ENCODE peak calls at places on chromosomes 1 and 21, in eight cellular contexts. One of them, this sample, is unnamed.

GRCh38 chr1:230105754-230106625 is 39.0 kb downstream of the GALNT2 start:
- DNase-seq in foreskin fibroblast: peak; percentile 81
- DNase-seq in stimulated activated effector memory CD8-positive, alpha-beta T cell treated with anti-CD3 and anti-CD28 coated beads, Interleukin-12 subunit alpha, Interleukin-12 subunit beta, amount 100 ng/mL, for 72 hours: no peak
- DNase-seq in fibroblast of gingiva: peak; percentile 86
- DNase-seq in Calu3: peak; percentile 60
- DNase-seq in ureter: no peak
- DNase-seq in activated T-cell treated with anti-CD3 and anti-CD28 coated beads, Interleukin-2, amount 50 U/mL, for 1 hour: no peak
- DNase-seq in NT2/D1: no peak
- DNase-seq in this sample: no peak

GRCh38 chr21:41615613-41616012 is 107.7 kb upstream of the TMPRSS2 start:
- DNase-seq in NT2/D1: no peak
- DNase-seq in activated T-cell treated with anti-CD3 and anti-CD28 coated beads, Interleukin-2, amount 50 U/mL, for 1 hour: no peak
- DNase-seq in stimulated activated effector memory CD8-positive, alpha-beta T cell treated with anti-CD3 and anti-CD28 coated beads, Interleukin-12 subunit alpha, Interleukin-12 subunit beta, amount 100 ng/mL, for 72 hours: no peak
- DNase-seq in foreskin fibroblast: peak; percentile 96
- DNase-seq in Calu3: no peak
- DNase-seq in ureter: no peak
- DNase-seq in fibroblast of gingiva: peak; percentile 99
- DNase-seq in this sample: no peak

GRCh38 chr1:45828841-45829240 is 25.4 kb downstream of the MAST2 start:
- DNase-seq in ureter: no peak
- DNase-seq in foreskin fibroblast: no peak
- DNase-seq in NT2/D1: no peak
- DNase-seq in fibroblast of gingiva: no peak
- DNase-seq in stimulated activated effector memory CD8-positive, alpha-beta T cell treated with anti-CD3 and anti-CD28 coated beads, Interleukin-12 subunit alpha, Interleukin-12 subunit beta, amount 100 ng/mL, for 72 hours: no peak
- DNase-seq in activated T-cell treated with anti-CD3 and anti-CD28 coated beads, Interleukin-2, amount 50 U/mL, for 1 hour: no peak
- DNase-seq in Calu3: no peak
- DNase-seq in this sample: no peak

GRCh38 chr1:22773981-22774471 is 63.4 kb downstream of the EPHB2 start:
- DNase-seq in fibroblast of gingiva: peak; percentile 70
- DNase-seq in ureter: peak; percentile 69
- DNase-seq in foreskin fibroblast: peak; percentile 78
- DNase-seq in activated T-cell treated with anti-CD3 and anti-CD28 coated beads, Interleukin-2, amount 50 U/mL, for 1 hour: no peak
- DNase-seq in stimulated activated effector memory CD8-positive, alpha-beta T cell treated with anti-CD3 and anti-CD28 coated beads, Interleukin-12 subunit alpha, Interleukin-12 subunit beta, amount 100 ng/mL, for 72 hours: no peak
- DNase-seq in NT2/D1: no peak
- DNase-seq in Calu3: no peak
- DNase-seq in this sample: no peak

GRCh38 chr21:33308586-33309490 is 15.9 kb upstream of the IFNAR1 start:
- DNase-seq in ureter: no peak
- DNase-seq in Calu3: no peak
- DNase-seq in foreskin fibroblast: peak; percentile 85
- DNase-seq in fibroblast of gingiva: peak; percentile 50
- DNase-seq in NT2/D1: no peak
- DNase-seq in stimulated activated effector memory CD8-positive, alpha-beta T cell treated with anti-CD3 and anti-CD28 coated beads, Interleukin-12 subunit alpha, Interleukin-12 subunit beta, amount 100 ng/mL, for 72 hours: peak; percentile 38
- DNase-seq in activated T-cell treated with anti-CD3 and anti-CD28 coated beads, Interleukin-2, amount 50 U/mL, for 1 hour: no peak
- DNase-seq in this sample: peak; percentile 81

GRCh38 chr1:5597991-5598823 is 394.0 kb downstream of the NPHP4 start:
- DNase-seq in NT2/D1: no peak
- DNase-seq in ureter: peak; percentile 70
- DNase-seq in fibroblast of gingiva: no peak
- DNase-seq in activated T-cell treated with anti-CD3 and anti-CD28 coated beads, Interleukin-2, amount 50 U/mL, for 1 hour: no peak
- DNase-seq in foreskin fibroblast: no peak
- DNase-seq in Calu3: no peak
- DNase-seq in stimulated activated effector memory CD8-positive, alpha-beta T cell treated with anti-CD3 and anti-CD28 coated beads, Interleukin-12 subunit alpha, Interleukin-12 subunit beta, amount 100 ng/mL, for 72 hours: peak; percentile 38
- DNase-seq in this sample: no peak

GRCh38 chr1:202274611-202275010 is 67.1 kb downstream of the UBE2T start:
- DNase-seq in NT2/D1: no peak
- DNase-seq in fibroblast of gingiva: no peak
- DNase-seq in Calu3: peak; percentile 48
- DNase-seq in foreskin fibroblast: peak; percentile 53
- DNase-seq in activated T-cell treated with anti-CD3 and anti-CD28 coated beads, Interleukin-2, amount 50 U/mL, for 1 hour: peak; percentile 41
- DNase-seq in ureter: no peak
- DNase-seq in stimulated activated effector memory CD8-positive, alpha-beta T cell treated with anti-CD3 and anti-CD28 coated beads, Interleukin-12 subunit alpha, Interleukin-12 subunit beta, amount 100 ng/mL, for 72 hours: peak; percentile 66
- DNase-seq in this sample: no peak

GRCh38 chr1:169119405-169119804 is 12.9 kb downstream of the ATP1B1 start:
- DNase-seq in NT2/D1: no peak
- DNase-seq in fibroblast of gingiva: no peak
- DNase-seq in stimulated activated effector memory CD8-positive, alpha-beta T cell treated with anti-CD3 and anti-CD28 coated beads, Interleukin-12 subunit alpha, Interleukin-12 subunit beta, amount 100 ng/mL, for 72 hours: no peak
- DNase-seq in Calu3: no peak
- DNase-seq in ureter: no peak
- DNase-seq in foreskin fibroblast: peak; percentile 83
- DNase-seq in activated T-cell treated with anti-CD3 and anti-CD28 coated beads, Interleukin-2, amount 50 U/mL, for 1 hour: no peak
- DNase-seq in this sample: no peak

GRCh38 chr1:236945002-236945401 is 59.2 kb downstream of the MT1HL1 start:
- DNase-seq in fibroblast of gingiva: no peak
- DNase-seq in foreskin fibroblast: no peak
- DNase-seq in stimulated activated effector memory CD8-positive, alpha-beta T cell treated with anti-CD3 and anti-CD28 coated beads, Interleukin-12 subunit alpha, Interleukin-12 subunit beta, amount 100 ng/mL, for 72 hours: no peak
- DNase-seq in activated T-cell treated with anti-CD3 and anti-CD28 coated beads, Interleukin-2, amount 50 U/mL, for 1 hour: no peak
- DNase-seq in NT2/D1: no peak
- DNase-seq in ureter: no peak
- DNase-seq in Calu3: no peak
- DNase-seq in this sample: no peak

GRCh38 chr1:33895396-33895795 is 31.5 kb downstream of the HMGB4 start:
- DNase-seq in ureter: no peak
- DNase-seq in foreskin fibroblast: no peak
- DNase-seq in NT2/D1: no peak
- DNase-seq in stimulated activated effector memory CD8-positive, alpha-beta T cell treated with anti-CD3 and anti-CD28 coated beads, Interleukin-12 subunit alpha, Interleukin-12 subunit beta, amount 100 ng/mL, for 72 hours: no peak
- DNase-seq in activated T-cell treated with anti-CD3 and anti-CD28 coated beads, Interleukin-2, amount 50 U/mL, for 1 hour: no peak
- DNase-seq in fibroblast of gingiva: no peak
- DNase-seq in Calu3: no peak
- DNase-seq in this sample: no peak

GRCh38 chr1:36297062-36297461 is 9.1 kb upstream of the SH3D21 start:
- DNase-seq in fibroblast of gingiva: no peak
- DNase-seq in foreskin fibroblast: no peak
- DNase-seq in activated T-cell treated with anti-CD3 and anti-CD28 coated beads, Interleukin-2, amount 50 U/mL, for 1 hour: no peak
- DNase-seq in Calu3: peak; percentile 20
- DNase-seq in ureter: no peak
- DNase-seq in stimulated activated effector memory CD8-positive, alpha-beta T cell treated with anti-CD3 and anti-CD28 coated beads, Interleukin-12 subunit alpha, Interleukin-12 subunit beta, amount 100 ng/mL, for 72 hours: no peak
- DNase-seq in NT2/D1: no peak
- DNase-seq in this sample: no peak

GRCh38 chr21:45670731-45671130 is 27.2 kb downstream of the PCBP3 start:
- DNase-seq in fibroblast of gingiva: no peak
- DNase-seq in Calu3: no peak
- DNase-seq in foreskin fibroblast: no peak
- DNase-seq in activated T-cell treated with anti-CD3 and anti-CD28 coated beads, Interleukin-2, amount 50 U/mL, for 1 hour: no peak
- DNase-seq in NT2/D1: no peak
- DNase-seq in ureter: no peak
- DNase-seq in stimulated activated effector memory CD8-positive, alpha-beta T cell treated with anti-CD3 and anti-CD28 coated beads, Interleukin-12 subunit alpha, Interleukin-12 subunit beta, amount 100 ng/mL, for 72 hours: no peak
- DNase-seq in this sample: no peak

GRCh38 chr1:14263207-14263606 is 335.3 kb upstream of the KAZN start:
- DNase-seq in foreskin fibroblast: no peak
- DNase-seq in stimulated activated effector memory CD8-positive, alpha-beta T cell treated with anti-CD3 and anti-CD28 coated beads, Interleukin-12 subunit alpha, Interleukin-12 subunit beta, amount 100 ng/mL, for 72 hours: no peak
- DNase-seq in fibroblast of gingiva: no peak
- DNase-seq in ureter: no peak
- DNase-seq in NT2/D1: no peak
- DNase-seq in Calu3: no peak
- DNase-seq in activated T-cell treated with anti-CD3 and anti-CD28 coated beads, Interleukin-2, amount 50 U/mL, for 1 hour: no peak
- DNase-seq in this sample: peak; percentile 91

GRCh38 chr21:41029573-41029972 is 138.4 kb upstream of the BACE2 start:
- DNase-seq in foreskin fibroblast: no peak
- DNase-seq in ureter: no peak
- DNase-seq in activated T-cell treated with anti-CD3 and anti-CD28 coated beads, Interleukin-2, amount 50 U/mL, for 1 hour: no peak
- DNase-seq in Calu3: no peak
- DNase-seq in fibroblast of gingiva: no peak
- DNase-seq in NT2/D1: no peak
- DNase-seq in stimulated activated effector memory CD8-positive, alpha-beta T cell treated with anti-CD3 and anti-CD28 coated beads, Interleukin-12 subunit alpha, Interleukin-12 subunit beta, amount 100 ng/mL, for 72 hours: no peak
- DNase-seq in this sample: no peak

GRCh38 chr1:93338426-93338825 is 7.3 kb upstream of the DR1 start:
- DNase-seq in ureter: no peak
- DNase-seq in foreskin fibroblast: peak; percentile 92
- DNase-seq in stimulated activated effector memory CD8-positive, alpha-beta T cell treated with anti-CD3 and anti-CD28 coated beads, Interleukin-12 subunit alpha, Interleukin-12 subunit beta, amount 100 ng/mL, for 72 hours: no peak
- DNase-seq in fibroblast of gingiva: peak; percentile 79
- DNase-seq in Calu3: peak; percentile 25
- DNase-seq in activated T-cell treated with anti-CD3 and anti-CD28 coated beads, Interleukin-2, amount 50 U/mL, for 1 hour: no peak
- DNase-seq in NT2/D1: no peak
- DNase-seq in this sample: no peak

GRCh38 chr1:167714851-167715652 is 6.7 kb upstream of the MPZL1 start:
- DNase-seq in Calu3: peak; percentile 88
- DNase-seq in activated T-cell treated with anti-CD3 and anti-CD28 coated beads, Interleukin-2, amount 50 U/mL, for 1 hour: peak; percentile 87
- DNase-seq in fibroblast of gingiva: peak; percentile 82
- DNase-seq in stimulated activated effector memory CD8-positive, alpha-beta T cell treated with anti-CD3 and anti-CD28 coated beads, Interleukin-12 subunit alpha, Interleukin-12 subunit beta, amount 100 ng/mL, for 72 hours: peak; percentile 97
- DNase-seq in ureter: peak; percentile 90
- DNase-seq in foreskin fibroblast: peak; percentile 89
- DNase-seq in NT2/D1: peak; percentile 93
- DNase-seq in this sample: peak; percentile 90

GRCh38 chr1:16606106-16606505 is 7.3 kb downstream of the NBPF1 start:
- DNase-seq in fibroblast of gingiva: no peak
- DNase-seq in Calu3: no peak
- DNase-seq in foreskin fibroblast: no peak
- DNase-seq in ureter: peak; percentile 25
- DNase-seq in NT2/D1: no peak
- DNase-seq in stimulated activated effector memory CD8-positive, alpha-beta T cell treated with anti-CD3 and anti-CD28 coated beads, Interleukin-12 subunit alpha, Interleukin-12 subunit beta, amount 100 ng/mL, for 72 hours: no peak
- DNase-seq in activated T-cell treated with anti-CD3 and anti-CD28 coated beads, Interleukin-2, amount 50 U/mL, for 1 hour: no peak
- DNase-seq in this sample: no peak

GRCh38 chr1:218779341-218779831 is 394.3 kb upstream of the LYPLAL1 start:
- DNase-seq in ureter: no peak
- DNase-seq in foreskin fibroblast: peak; percentile 31
- DNase-seq in activated T-cell treated with anti-CD3 and anti-CD28 coated beads, Interleukin-2, amount 50 U/mL, for 1 hour: no peak
- DNase-seq in stimulated activated effector memory CD8-positive, alpha-beta T cell treated with anti-CD3 and anti-CD28 coated beads, Interleukin-12 subunit alpha, Interleukin-12 subunit beta, amount 100 ng/mL, for 72 hours: no peak
- DNase-seq in Calu3: peak; percentile 31
- DNase-seq in fibroblast of gingiva: no peak
- DNase-seq in NT2/D1: no peak
- DNase-seq in this sample: no peak

GRCh38 chr1:227885648-227886502 is 61.9 kb downstream of the WNT9A start:
- DNase-seq in NT2/D1: no peak
- DNase-seq in stimulated activated effector memory CD8-positive, alpha-beta T cell treated with anti-CD3 and anti-CD28 coated beads, Interleukin-12 subunit alpha, Interleukin-12 subunit beta, amount 100 ng/mL, for 72 hours: no peak
- DNase-seq in fibroblast of gingiva: no peak
- DNase-seq in ureter: peak; percentile 90
- DNase-seq in foreskin fibroblast: peak; percentile 62
- DNase-seq in activated T-cell treated with anti-CD3 and anti-CD28 coated beads, Interleukin-2, amount 50 U/mL, for 1 hour: peak; percentile 30
- DNase-seq in Calu3: peak; percentile 72
- DNase-seq in this sample: no peak

GRCh38 chr1:185317034-185317885 is at the start of gene IVNS1ABP:
- DNase-seq in Calu3: peak; percentile 97
- DNase-seq in fibroblast of gingiva: peak; percentile 93
- DNase-seq in activated T-cell treated with anti-CD3 and anti-CD28 coated beads, Interleukin-2, amount 50 U/mL, for 1 hour: peak; percentile 92
- DNase-seq in NT2/D1: peak; percentile 93
- DNase-seq in stimulated activated effector memory CD8-positive, alpha-beta T cell treated with anti-CD3 and anti-CD28 coated beads, Interleukin-12 subunit alpha, Interleukin-12 subunit beta, amount 100 ng/mL, for 72 hours: peak; percentile 94
- DNase-seq in foreskin fibroblast: peak; percentile 98
- DNase-seq in ureter: peak; percentile 97
- DNase-seq in this sample: peak; percentile 95

GRCh38 chr21:46029201-46029924 is 47.8 kb downstream of the COL6A1 start:
- DNase-seq in NT2/D1: no peak
- DNase-seq in Calu3: no peak
- DNase-seq in foreskin fibroblast: no peak
- DNase-seq in stimulated activated effector memory CD8-positive, alpha-beta T cell treated with anti-CD3 and anti-CD28 coated beads, Interleukin-12 subunit alpha, Interleukin-12 subunit beta, amount 100 ng/mL, for 72 hours: no peak
- DNase-seq in fibroblast of gingiva: no peak
- DNase-seq in activated T-cell treated with anti-CD3 and anti-CD28 coated beads, Interleukin-2, amount 50 U/mL, for 1 hour: no peak
- DNase-seq in ureter: no peak
- DNase-seq in this sample: no peak

GRCh38 chr1:240906477-240906876 is 294.5 kb upstream of the GREM2 start:
- DNase-seq in stimulated activated effector memory CD8-positive, alpha-beta T cell treated with anti-CD3 and anti-CD28 coated beads, Interleukin-12 subunit alpha, Interleukin-12 subunit beta, amount 100 ng/mL, for 72 hours: no peak
- DNase-seq in fibroblast of gingiva: no peak
- DNase-seq in activated T-cell treated with anti-CD3 and anti-CD28 coated beads, Interleukin-2, amount 50 U/mL, for 1 hour: no peak
- DNase-seq in ureter: no peak
- DNase-seq in Calu3: peak; percentile 12
- DNase-seq in NT2/D1: no peak
- DNase-seq in foreskin fibroblast: peak; percentile 17
- DNase-seq in this sample: no peak

GRCh38 chr1:184254849-184255248 is 132.0 kb upstream of the C1orf21 start:
- DNase-seq in stimulated activated effector memory CD8-positive, alpha-beta T cell treated with anti-CD3 and anti-CD28 coated beads, Interleukin-12 subunit alpha, Interleukin-12 subunit beta, amount 100 ng/mL, for 72 hours: no peak
- DNase-seq in foreskin fibroblast: no peak
- DNase-seq in NT2/D1: no peak
- DNase-seq in fibroblast of gingiva: no peak
- DNase-seq in ureter: no peak
- DNase-seq in Calu3: no peak
- DNase-seq in activated T-cell treated with anti-CD3 and anti-CD28 coated beads, Interleukin-2, amount 50 U/mL, for 1 hour: no peak
- DNase-seq in this sample: peak; percentile 62

GRCh38 chr1:222064388-222065201 is 322.7 kb upstream of the DUSP10 start:
- DNase-seq in foreskin fibroblast: peak; percentile 88
- DNase-seq in ureter: no peak
- DNase-seq in fibroblast of gingiva: peak; percentile 63
- DNase-seq in stimulated activated effector memory CD8-positive, alpha-beta T cell treated with anti-CD3 and anti-CD28 coated beads, Interleukin-12 subunit alpha, Interleukin-12 subunit beta, amount 100 ng/mL, for 72 hours: no peak
- DNase-seq in NT2/D1: no peak
- DNase-seq in Calu3: no peak
- DNase-seq in activated T-cell treated with anti-CD3 and anti-CD28 coated beads, Interleukin-2, amount 50 U/mL, for 1 hour: no peak
- DNase-seq in this sample: no peak

GRCh38 chr1:39238476-39238875 is 34.0 kb downstream of the MACF1 start:
- DNase-seq in activated T-cell treated with anti-CD3 and anti-CD28 coated beads, Interleukin-2, amount 50 U/mL, for 1 hour: no peak
- DNase-seq in stimulated activated effector memory CD8-positive, alpha-beta T cell treated with anti-CD3 and anti-CD28 coated beads, Interleukin-12 subunit alpha, Interleukin-12 subunit beta, amount 100 ng/mL, for 72 hours: no peak
- DNase-seq in ureter: no peak
- DNase-seq in Calu3: no peak
- DNase-seq in fibroblast of gingiva: peak; percentile 42
- DNase-seq in NT2/D1: no peak
- DNase-seq in foreskin fibroblast: peak; percentile 79
- DNase-seq in this sample: no peak

GRCh38 chr21:36964832-36965719 is 1.4 kb downstream of the HLCS start:
- DNase-seq in activated T-cell treated with anti-CD3 and anti-CD28 coated beads, Interleukin-2, amount 50 U/mL, for 1 hour: no peak
- DNase-seq in stimulated activated effector memory CD8-positive, alpha-beta T cell treated with anti-CD3 and anti-CD28 coated beads, Interleukin-12 subunit alpha, Interleukin-12 subunit beta, amount 100 ng/mL, for 72 hours: no peak
- DNase-seq in NT2/D1: no peak
- DNase-seq in Calu3: no peak
- DNase-seq in foreskin fibroblast: no peak
- DNase-seq in ureter: no peak
- DNase-seq in fibroblast of gingiva: no peak
- DNase-seq in this sample: no peak

GRCh38 chr1:18922319-18922726 is 20.0 kb upstream of the ALDH4A1 start:
- DNase-seq in foreskin fibroblast: peak; percentile 93
- DNase-seq in stimulated activated effector memory CD8-positive, alpha-beta T cell treated with anti-CD3 and anti-CD28 coated beads, Interleukin-12 subunit alpha, Interleukin-12 subunit beta, amount 100 ng/mL, for 72 hours: no peak
- DNase-seq in ureter: peak; percentile 88
- DNase-seq in fibroblast of gingiva: peak; percentile 87
- DNase-seq in activated T-cell treated with anti-CD3 and anti-CD28 coated beads, Interleukin-2, amount 50 U/mL, for 1 hour: no peak
- DNase-seq in NT2/D1: no peak
- DNase-seq in Calu3: no peak
- DNase-seq in this sample: no peak

GRCh38 chr21:33230518-33231324 is 983 bp downstream of the IFNAR2 start:
- DNase-seq in foreskin fibroblast: peak; percentile 77
- DNase-seq in NT2/D1: peak; percentile 54
- DNase-seq in fibroblast of gingiva: peak; percentile 37
- DNase-seq in Calu3: peak; percentile 56
- DNase-seq in activated T-cell treated with anti-CD3 and anti-CD28 coated beads, Interleukin-2, amount 50 U/mL, for 1 hour: peak; percentile 61
- DNase-seq in ureter: peak; percentile 69
- DNase-seq in stimulated activated effector memory CD8-positive, alpha-beta T cell treated with anti-CD3 and anti-CD28 coated beads, Interleukin-12 subunit alpha, Interleukin-12 subunit beta, amount 100 ng/mL, for 72 hours: peak; percentile 76
- DNase-seq in this sample: peak; percentile 46

GRCh38 chr1:107076846-107077245 is 20.4 kb downstream of the PRMT6 start:
- DNase-seq in foreskin fibroblast: peak; percentile 94
- DNase-seq in fibroblast of gingiva: peak; percentile 76
- DNase-seq in ureter: no peak
- DNase-seq in Calu3: peak; percentile 32
- DNase-seq in NT2/D1: peak; percentile 6
- DNase-seq in activated T-cell treated with anti-CD3 and anti-CD28 coated beads, Interleukin-2, amount 50 U/mL, for 1 hour: no peak
- DNase-seq in stimulated activated effector memory CD8-positive, alpha-beta T cell treated with anti-CD3 and anti-CD28 coated beads, Interleukin-12 subunit alpha, Interleukin-12 subunit beta, amount 100 ng/mL, for 72 hours: no peak
- DNase-seq in this sample: no peak

GRCh38 chr1:98119793-98120192 is 199.0 kb upstream of the DPYD start:
- DNase-seq in fibroblast of gingiva: no peak
- DNase-seq in ureter: no peak
- DNase-seq in NT2/D1: peak; percentile 9
- DNase-seq in Calu3: peak; percentile 12
- DNase-seq in stimulated activated effector memory CD8-positive, alpha-beta T cell treated with anti-CD3 and anti-CD28 coated beads, Interleukin-12 subunit alpha, Interleukin-12 subunit beta, amount 100 ng/mL, for 72 hours: no peak
- DNase-seq in activated T-cell treated with anti-CD3 and anti-CD28 coated beads, Interleukin-2, amount 50 U/mL, for 1 hour: no peak
- DNase-seq in foreskin fibroblast: peak; percentile 16
- DNase-seq in this sample: no peak